ENCODE peak calls at places on chromosomes 11 and 22, in eight cellular contexts. J is GM23338, U is adrenal gland, G is breast epithelium, L is A549, O is neural progenitor cell, I is sigmoid colon, A is aorta. K is an unnamed sample.

GRCh38 chr11:27088353-27088752 is 47.7 kb downstream of the BBOX1 start:
- DNase-seq in I (no peak), O (no peak), U (no peak), G (no peak), L (no peak), J (no peak), A (no peak), K (no peak)

GRCh38 chr11:12075822-12076821 is 34.3 kb upstream of the MICAL2 start:
- DNase-seq in O (no peak), J (no peak), A (peak), I (peak), U (peak), G (no peak), L (peak), K (no peak)

GRCh38 chr11:84922836-84923235 is 704.3 kb downstream of the DLG2 start:
- DNase-seq in L (no peak), I (no peak), O (peak), J (no peak), U (no peak), G (no peak), A (no peak), K (no peak)

GRCh38 chr11:119415966-119416365 is 7.0 kb downstream of the THY1 start:
- DNase-seq in U (no peak), G (no peak), J (no peak), I (no peak), A (no peak), L (no peak), O (no peak), K (no peak)

GRCh38 chr11:13595166-13595565 is 73.3 kb upstream of the FAR1 start:
- DNase-seq in U (no peak), G (no peak), I (no peak), L (no peak), A (no peak), O (no peak), J (no peak), K (no peak)

GRCh38 chr22:38788417-38788816 is 5.5 kb downstream of the DNAL4 start:
- DNase-seq in I (peak), L (no peak), G (no peak), O (no peak), A (no peak), U (peak), J (no peak), K (no peak)

GRCh38 chr11:109798521-109798920 is 294.7 kb upstream of the ZC3H12C start:
- DNase-seq in A (no peak), I (no peak), L (no peak), G (no peak), J (no peak), O (no peak), U (no peak), K (no peak)

GRCh38 chr11:32374261-32374711 is 61.1 kb downstream of the WT1 start:
- DNase-seq in G (no peak), U (no peak), O (peak), A (no peak), L (peak), J (peak), I (no peak), K (peak)

GRCh38 chr11:44515085-44515484 is 50.4 kb upstream of the CD82 start:
- DNase-seq in O (no peak), G (no peak), I (no peak), A (no peak), J (no peak), L (no peak), U (no peak), K (no peak)

GRCh38 chr11:71080239-71081097 is 171.9 kb downstream of the SHANK2 start:
- DNase-seq in O (peak), G (no peak), A (no peak), J (peak), I (peak), L (peak), U (peak), K (peak)

GRCh38 chr11:45332486-45332934 is 46.4 kb upstream of the SYT13 start:
- DNase-seq in A (no peak), U (peak), G (no peak), O (peak), J (peak), L (peak), I (peak), K (peak)

GRCh38 chr11:17013548-17014320 is 480 bp downstream of the PLEKHA7 start:
- DNase-seq in I (peak), G (no peak), J (peak), L (peak), U (no peak), O (peak), A (no peak), K (peak)

GRCh38 chr22:46096051-46096450 is 54.3 kb upstream of the PPARA start:
- DNase-seq in O (no peak), G (no peak), U (no peak), J (no peak), A (no peak), L (no peak), I (no peak), K (no peak)
- H3K27ac ChIP-seq in O (no peak), G (peak), U (peak), J (no peak), A (no peak), L (no peak), I (peak), K (no peak)

DNA sequence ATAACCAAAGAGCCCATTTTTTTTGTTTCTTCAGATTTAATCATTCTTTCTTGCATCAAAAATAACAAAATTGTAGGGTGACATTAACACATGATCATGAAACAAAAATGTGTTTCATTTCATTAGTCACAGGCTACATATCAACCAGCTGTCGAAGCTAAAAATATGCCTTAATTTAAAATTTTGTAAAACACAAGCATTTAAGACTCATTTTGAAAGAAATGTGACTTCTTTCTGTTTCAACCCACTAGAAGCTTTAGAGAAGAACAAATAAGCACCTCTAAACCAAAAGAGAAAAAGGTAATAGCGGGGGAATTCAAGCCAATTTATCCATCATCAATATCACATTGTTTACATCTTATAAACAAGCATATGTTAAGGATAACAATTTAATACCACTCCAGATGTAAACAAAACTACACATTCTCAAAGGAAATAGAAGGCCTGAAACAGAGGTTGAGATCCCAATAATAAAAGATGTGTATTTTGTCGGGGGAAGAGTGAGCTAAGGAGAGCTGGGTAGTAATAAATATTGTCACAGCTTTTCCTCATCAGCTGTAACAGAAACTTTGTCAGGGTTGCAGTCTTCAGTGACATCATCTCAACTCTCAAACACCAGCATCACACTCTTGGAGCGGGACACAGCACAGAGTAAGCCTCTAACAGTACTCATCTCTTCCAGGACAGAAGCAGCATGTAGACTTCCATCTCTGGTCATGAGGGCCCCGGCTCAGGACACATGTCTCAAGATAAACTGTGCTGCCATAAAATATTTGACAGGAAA is 42.0 kb downstream of the ALG9 start:
- DNase-seq in U (no peak), A (no peak), O (no peak), J (no peak), G (no peak), I (no peak), L (no peak), K (no peak)
- H3K27ac ChIP-seq in U (no peak), A (no peak), O (no peak), J (no peak), G (no peak), I (no peak), L (no peak), K (no peak)

GRCh38 chr22:37661160-37661924 is 2.8 kb downstream of the PDXP start:
- DNase-seq in I (no peak), L (no peak), G (no peak), O (peak), A (no peak), J (peak), U (peak), K (no peak)
- H3K27ac ChIP-seq in I (peak), L (no peak), G (peak), O (no peak), A (no peak), J (no peak), U (peak), K (no peak)

GRCh38 chr11:8545698-8546366 is 48.2 kb downstream of the STK33 start:
- DNase-seq in O (no peak), G (no peak), I (no peak), A (no peak), L (no peak), U (no peak), J (no peak), K (no peak)
- H3K27ac ChIP-seq in O (no peak), G (no peak), I (no peak), A (no peak), L (no peak), U (no peak), J (no peak), K (no peak)

GRCh38 chr22:46537946-46538815 is 761 bp upstream of the CELSR1 start:
- DNase-seq in J (peak), A (no peak), G (no peak), I (no peak), U (no peak), O (peak), L (peak), K (peak)

GRCh38 chr22:46535876-46536558 is 1.4 kb downstream of the CELSR1 start:
- DNase-seq in J (peak), U (no peak), I (no peak), A (no peak), O (no peak), G (no peak), L (no peak), K (no peak)

GRCh38 chr22:46534901-46535630 is 2.4 kb downstream of the CELSR1 start:
- DNase-seq in J (no peak), O (no peak), U (no peak), L (no peak), A (no peak), I (no peak), G (no peak), K (no peak)

GRCh38 chr22:46537221-46537945 is at the start of gene CELSR1:
- DNase-seq in O (peak), A (no peak), I (no peak), G (no peak), U (no peak), J (peak), L (peak), K (peak)

DNA sequence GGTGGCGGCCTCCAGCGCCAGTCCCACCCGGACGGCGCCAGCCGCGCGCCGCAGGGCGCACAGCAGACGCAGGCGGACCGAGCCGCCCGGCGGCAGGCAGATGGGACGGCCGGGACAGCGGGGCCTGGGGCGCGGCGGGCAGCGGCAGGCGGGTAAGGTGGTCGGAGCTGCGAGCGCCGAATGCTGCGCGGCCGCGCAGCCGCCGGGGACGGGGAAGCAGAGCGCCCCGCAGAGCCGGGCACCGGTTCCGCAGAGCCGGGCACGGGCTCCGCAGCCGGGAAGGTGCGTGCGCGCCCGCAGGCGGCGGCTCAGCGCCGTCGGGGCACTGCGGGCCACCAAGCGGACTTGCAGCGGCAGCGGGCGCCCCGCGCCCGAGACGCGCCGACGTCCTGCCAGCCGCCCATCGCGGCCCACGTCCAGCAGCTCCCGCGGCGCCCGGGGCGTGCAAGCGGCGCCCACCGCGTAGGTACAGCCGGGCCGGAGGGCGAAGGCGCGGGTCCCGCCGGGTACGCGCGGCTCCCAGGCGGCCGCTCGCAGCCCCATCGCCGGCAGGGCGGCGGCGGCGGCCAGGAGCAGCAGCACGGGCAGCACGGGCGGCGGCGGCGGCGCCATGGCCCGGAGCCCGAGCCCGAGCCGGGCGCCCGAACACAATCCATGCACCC is 730 bp downstream of the CELSR1 start:
- DNase-seq in L (no peak), A (no peak), I (no peak), U (no peak), G (no peak), O (peak), J (peak), K (peak)
- H3K27ac ChIP-seq in L (peak), A (no peak), I (no peak), U (no peak), G (no peak), O (no peak), J (no peak), K (no peak)

DNA sequence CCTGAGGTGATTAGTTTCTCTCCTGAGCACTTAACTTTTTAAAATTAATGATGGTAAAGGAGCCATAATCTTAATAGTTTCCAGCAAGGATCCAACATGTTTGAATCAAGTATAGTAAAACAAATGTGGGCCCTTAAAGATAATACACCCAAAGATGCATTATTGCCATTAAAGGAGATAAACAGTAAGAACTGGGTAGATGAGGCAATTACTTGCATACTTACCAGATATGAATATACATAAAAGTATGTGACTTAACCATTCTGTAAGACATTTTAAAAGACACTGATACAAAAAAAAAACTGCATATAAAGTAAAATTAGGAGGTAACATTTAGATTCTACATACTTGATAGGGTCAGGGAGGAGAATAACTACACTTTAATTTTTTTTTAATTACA is 48.2 kb downstream of the CADM1 start:
- DNase-seq in U (no peak), L (no peak), I (no peak), O (no peak), G (no peak), A (no peak), J (no peak), K (no peak)
- H3K27ac ChIP-seq in U (no peak), L (no peak), I (no peak), O (no peak), G (no peak), A (no peak), J (no peak), K (no peak)

K was measured in neuronal stem cell.